ENCODE peak calls at places on chromosomes 3 and 15, in eight cellular contexts. One of them, this sample, is unnamed.

GRCh38 chr3:196740476-196741400 is 1.1 kb downstream of the PAK2 start:
- DNase-seq in H1: no peak
- DNase-seq in bronchial epithelial cell: peak; percentile 56
- DNase-seq in stomach: no peak
- DNase-seq in brain microvascular endothelial cell: peak; percentile 42
- DNase-seq in astrocyte of the spinal cord: peak; percentile 76
- DNase-seq in heart left ventricle: peak; percentile 15
- DNase-seq in sigmoid colon: no peak
- DNase-seq in this sample: no peak

GRCh38 chr15:32683906-32684584 is 33.8 kb upstream of the GREM1 start:
- DNase-seq in H1: no peak
- DNase-seq in bronchial epithelial cell: peak; percentile 96
- DNase-seq in stomach: no peak
- DNase-seq in brain microvascular endothelial cell: peak; percentile 87
- DNase-seq in astrocyte of the spinal cord: peak; percentile 95
- DNase-seq in heart left ventricle: peak; percentile 17
- DNase-seq in sigmoid colon: no peak
- DNase-seq in this sample: no peak

GRCh38 chr3:32146669-32147315 is 40.4 kb downstream of the GPD1L start:
- DNase-seq in H1: no peak
- DNase-seq in bronchial epithelial cell: peak; percentile 27
- DNase-seq in stomach: no peak
- DNase-seq in brain microvascular endothelial cell: no peak
- DNase-seq in astrocyte of the spinal cord: no peak
- DNase-seq in heart left ventricle: no peak
- DNase-seq in sigmoid colon: no peak
- DNase-seq in this sample: no peak

GRCh38 chr3:186933801-186934200 is 3.5 kb downstream of the ST6GAL1 start:
- DNase-seq in H1: no peak
- DNase-seq in bronchial epithelial cell: no peak
- DNase-seq in stomach: no peak
- DNase-seq in brain microvascular endothelial cell: no peak
- DNase-seq in astrocyte of the spinal cord: no peak
- DNase-seq in heart left ventricle: no peak
- DNase-seq in sigmoid colon: no peak
- DNase-seq in this sample: no peak

GRCh38 chr15:63598467-63599400 is 1.5 kb downstream of the FBXL22 start:
- DNase-seq in H1: no peak
- DNase-seq in bronchial epithelial cell: no peak
- DNase-seq in stomach: peak; percentile 70
- DNase-seq in brain microvascular endothelial cell: no peak
- DNase-seq in astrocyte of the spinal cord: no peak
- DNase-seq in heart left ventricle: no peak
- DNase-seq in sigmoid colon: peak; percentile 89
- DNase-seq in this sample: no peak

GRCh38 chr15:70523634-70524033 is 239.7 kb downstream of the UACA start:
- DNase-seq in H1: no peak
- DNase-seq in bronchial epithelial cell: no peak
- DNase-seq in stomach: peak; percentile 14
- DNase-seq in brain microvascular endothelial cell: no peak
- DNase-seq in astrocyte of the spinal cord: no peak
- DNase-seq in heart left ventricle: no peak
- DNase-seq in sigmoid colon: peak; percentile 6
- DNase-seq in this sample: no peak

GRCh38 chr15:48355377-48355776 is 24.1 kb downstream of the DUT start:
- DNase-seq in H1: no peak
- DNase-seq in bronchial epithelial cell: no peak
- DNase-seq in stomach: no peak
- DNase-seq in brain microvascular endothelial cell: peak; percentile 54
- DNase-seq in astrocyte of the spinal cord: peak; percentile 26
- DNase-seq in heart left ventricle: no peak
- DNase-seq in sigmoid colon: no peak
- DNase-seq in this sample: no peak

GRCh38 chr15:78049691-78050440 is 27.6 kb downstream of the TBC1D2B start:
- DNase-seq in H1: no peak
- DNase-seq in bronchial epithelial cell: no peak
- DNase-seq in stomach: no peak
- DNase-seq in brain microvascular endothelial cell: no peak
- DNase-seq in astrocyte of the spinal cord: peak; percentile 66
- DNase-seq in heart left ventricle: peak; percentile 41
- DNase-seq in sigmoid colon: no peak
- DNase-seq in this sample: no peak

GRCh38 chr15:25830844-25831443 is 32.2 kb downstream of the ATP10A start:
- DNase-seq in H1: no peak
- DNase-seq in bronchial epithelial cell: peak; percentile 38
- DNase-seq in stomach: no peak
- DNase-seq in brain microvascular endothelial cell: peak; percentile 76
- DNase-seq in astrocyte of the spinal cord: peak; percentile 91
- DNase-seq in heart left ventricle: no peak
- DNase-seq in sigmoid colon: peak; percentile 89
- DNase-seq in this sample: no peak

GRCh38 chr3:146396792-146397191 is 72.6 kb downstream of the PLSCR2 start:
- DNase-seq in H1: no peak
- DNase-seq in bronchial epithelial cell: no peak
- DNase-seq in stomach: no peak
- DNase-seq in brain microvascular endothelial cell: no peak
- DNase-seq in astrocyte of the spinal cord: no peak
- DNase-seq in heart left ventricle: no peak
- DNase-seq in sigmoid colon: no peak
- DNase-seq in this sample: no peak

GRCh38 chr15:41332788-41333527 is at the start of gene NUSAP1:
- DNase-seq in H1: no peak
- DNase-seq in bronchial epithelial cell: peak; percentile 49
- DNase-seq in stomach: no peak
- DNase-seq in brain microvascular endothelial cell: no peak
- DNase-seq in astrocyte of the spinal cord: no peak
- DNase-seq in heart left ventricle: no peak
- DNase-seq in sigmoid colon: no peak
- DNase-seq in this sample: no peak

GRCh38 chr15:59255647-59256380 is 49.2 kb downstream of the LDHAL6B start:
- DNase-seq in H1: no peak
- DNase-seq in bronchial epithelial cell: peak; percentile 41
- DNase-seq in stomach: no peak
- DNase-seq in brain microvascular endothelial cell: peak; percentile 22
- DNase-seq in astrocyte of the spinal cord: no peak
- DNase-seq in heart left ventricle: no peak
- DNase-seq in sigmoid colon: no peak
- DNase-seq in this sample: no peak

GRCh38 chr3:22980346-22980745 is 222.8 kb upstream of the UBE2E2 start:
- DNase-seq in H1: no peak
- DNase-seq in bronchial epithelial cell: peak; percentile 62
- DNase-seq in stomach: no peak
- DNase-seq in brain microvascular endothelial cell: peak; percentile 73
- DNase-seq in astrocyte of the spinal cord: peak; percentile 26
- DNase-seq in heart left ventricle: no peak
- DNase-seq in sigmoid colon: no peak
- DNase-seq in this sample: no peak

GRCh38 chr3:126135398-126136076 is 44.8 kb downstream of the ALDH1L1 start:
- DNase-seq in H1: peak; percentile 38
- DNase-seq in bronchial epithelial cell: no peak
- DNase-seq in stomach: peak; percentile 24
- DNase-seq in brain microvascular endothelial cell: no peak
- DNase-seq in astrocyte of the spinal cord: no peak
- DNase-seq in heart left ventricle: no peak
- DNase-seq in sigmoid colon: peak; percentile 53
- DNase-seq in this sample: no peak

DNA sequence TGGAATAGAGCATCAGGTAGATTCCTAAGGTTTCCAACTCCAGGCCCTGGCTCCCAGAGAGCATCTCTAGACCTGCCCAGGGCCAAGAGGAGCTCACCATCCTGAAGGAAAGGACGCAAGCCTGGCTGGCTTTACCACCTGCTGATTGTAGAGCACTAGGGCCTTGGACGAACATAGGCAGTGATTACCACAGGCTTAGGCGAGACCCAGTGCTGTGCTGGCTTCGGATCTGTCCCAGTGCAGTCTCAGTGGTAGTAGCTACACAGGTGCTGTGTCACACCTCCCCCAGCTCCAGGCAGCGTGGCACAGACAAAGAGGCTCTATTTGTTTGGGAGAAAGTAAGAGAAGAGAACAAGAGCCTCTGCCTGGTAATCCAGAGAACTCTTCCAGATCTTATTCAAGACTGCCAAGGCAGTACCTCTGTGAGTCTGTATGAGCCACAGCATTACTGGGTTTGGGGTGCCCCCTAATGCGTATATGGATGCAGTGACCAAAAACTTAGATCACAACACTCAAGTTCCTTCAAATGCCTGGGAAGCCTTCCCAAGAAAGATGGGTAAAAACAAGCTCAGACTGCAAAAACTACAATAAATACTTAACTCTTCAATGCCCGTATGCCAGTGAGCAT is 25.4 kb downstream of the ISG20 start:
- DNase-seq in H1: peak; percentile 47
- DNase-seq in bronchial epithelial cell: no peak
- DNase-seq in stomach: peak; percentile 43
- DNase-seq in brain microvascular endothelial cell: no peak
- DNase-seq in astrocyte of the spinal cord: no peak
- DNase-seq in heart left ventricle: no peak
- DNase-seq in sigmoid colon: peak; percentile 55
- DNase-seq in this sample: no peak
- TF ChIP-seq CTCF in H1: no peak
- TF ChIP-seq CTCF in bronchial epithelial cell: peak; percentile 8
- TF ChIP-seq CTCF in stomach: no peak
- TF ChIP-seq CTCF in brain microvascular endothelial cell: peak; percentile 23
- TF ChIP-seq CTCF in astrocyte of the spinal cord: no peak
- TF ChIP-seq CTCF in heart left ventricle: peak; percentile 45
- TF ChIP-seq CTCF in sigmoid colon: no peak
- TF ChIP-seq CTCF in this sample: no peak

DNA sequence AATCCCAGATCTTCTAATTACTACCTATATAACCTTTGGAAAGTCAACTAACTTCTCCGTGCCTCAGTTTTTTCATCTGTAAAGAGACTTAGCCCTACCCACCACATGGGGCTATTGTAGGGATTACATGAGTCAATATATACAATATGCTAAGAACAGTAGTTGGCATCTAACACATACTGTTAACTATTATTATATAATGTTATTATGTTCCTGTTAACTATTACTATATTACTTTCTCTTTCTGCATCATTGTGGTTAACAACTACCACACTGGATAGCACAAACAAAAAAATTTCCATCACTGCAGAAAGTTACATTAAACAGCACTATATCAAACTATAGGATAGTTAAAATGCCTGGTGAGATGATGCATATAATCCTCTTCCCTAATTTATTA is 23.7 kb downstream of the STAG1 start:
- DNase-seq in H1: no peak
- DNase-seq in bronchial epithelial cell: no peak
- DNase-seq in stomach: no peak
- DNase-seq in brain microvascular endothelial cell: no peak
- DNase-seq in astrocyte of the spinal cord: no peak
- DNase-seq in heart left ventricle: no peak
- DNase-seq in sigmoid colon: no peak
- DNase-seq in this sample: no peak
- H3K4me3 ChIP-seq in H1: no peak overlapping the region
- H3K4me3 ChIP-seq in bronchial epithelial cell: no peak overlapping the region
- H3K4me3 ChIP-seq in stomach: no peak overlapping the region
- H3K4me3 ChIP-seq in brain microvascular endothelial cell: no peak overlapping the region
- H3K4me3 ChIP-seq in astrocyte of the spinal cord: no peak overlapping the region
- H3K4me3 ChIP-seq in heart left ventricle: no peak overlapping the region
- H3K4me3 ChIP-seq in sigmoid colon: no peak overlapping the region
- H3K4me3 ChIP-seq in this sample: no peak overlapping the region

DNA sequence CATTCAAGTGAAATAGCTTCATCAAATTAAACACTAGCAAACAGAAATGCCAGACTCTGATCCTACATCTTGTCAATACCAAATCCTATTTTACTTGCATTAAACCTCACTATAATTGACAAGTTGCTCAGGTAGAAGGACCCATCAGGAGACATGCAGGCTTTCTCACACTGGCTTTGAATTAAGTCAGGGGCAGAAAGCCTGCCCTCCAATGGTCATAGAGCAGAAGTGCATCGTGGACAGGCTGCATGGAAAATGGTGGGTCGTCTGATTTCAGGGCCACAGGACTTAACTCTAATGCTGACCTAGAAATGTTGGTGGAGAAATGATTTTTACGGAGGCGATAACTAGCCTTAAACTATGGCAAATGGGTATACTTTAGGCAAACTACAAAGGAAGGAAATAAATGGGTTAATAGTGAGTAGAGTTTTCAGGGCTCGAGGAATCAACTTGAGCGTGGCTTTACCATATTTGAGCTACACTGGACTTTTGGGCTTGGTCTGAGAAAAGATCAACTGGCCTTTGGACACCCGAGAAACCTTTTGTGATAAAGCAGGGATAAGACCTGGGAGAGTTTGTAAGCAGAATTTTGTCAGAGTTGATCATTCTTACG is 283.9 kb downstream of the GRM7 start:
- DNase-seq in H1: peak; percentile 49
- DNase-seq in bronchial epithelial cell: peak; percentile 12
- DNase-seq in stomach: no peak
- DNase-seq in brain microvascular endothelial cell: no peak
- DNase-seq in astrocyte of the spinal cord: no peak
- DNase-seq in heart left ventricle: no peak
- DNase-seq in sigmoid colon: no peak
- DNase-seq in this sample: peak; percentile 31
- TF ChIP-seq CTCF in H1: peak; percentile 76
- TF ChIP-seq CTCF in bronchial epithelial cell: peak; percentile 50
- TF ChIP-seq CTCF in stomach: no peak
- TF ChIP-seq CTCF in brain microvascular endothelial cell: peak; percentile 30
- TF ChIP-seq CTCF in astrocyte of the spinal cord: peak; percentile 63
- TF ChIP-seq CTCF in heart left ventricle: peak; percentile 48
- TF ChIP-seq CTCF in sigmoid colon: no peak
- TF ChIP-seq CTCF in this sample: peak; percentile 77

GRCh38 chr3:197791120-197792018 is at the start of gene LRCH3:
- DNase-seq in H1: peak; percentile 98
- DNase-seq in bronchial epithelial cell: peak; percentile 43
- DNase-seq in stomach: peak; percentile 72
- DNase-seq in brain microvascular endothelial cell: peak; percentile 62
- DNase-seq in astrocyte of the spinal cord: peak; percentile 81
- DNase-seq in heart left ventricle: peak; percentile 81
- DNase-seq in sigmoid colon: peak; percentile 85
- DNase-seq in this sample: no peak

GRCh38 chr3:197787412-197787811 is 3.6 kb upstream of the LRCH3 start:
- DNase-seq in H1: no peak
- DNase-seq in bronchial epithelial cell: peak; percentile 7
- DNase-seq in stomach: peak; percentile 32
- DNase-seq in brain microvascular endothelial cell: no peak
- DNase-seq in astrocyte of the spinal cord: no peak
- DNase-seq in heart left ventricle: no peak
- DNase-seq in sigmoid colon: no peak
- DNase-seq in this sample: peak; percentile 58

GRCh38 chr3:197792019-197792647 is 1.1 kb downstream of the LRCH3 start:
- DNase-seq in H1: no peak
- DNase-seq in bronchial epithelial cell: peak; percentile 20
- DNase-seq in stomach: no peak
- DNase-seq in brain microvascular endothelial cell: no peak
- DNase-seq in astrocyte of the spinal cord: peak; percentile 45
- DNase-seq in heart left ventricle: no peak
- DNase-seq in sigmoid colon: no peak
- DNase-seq in this sample: no peak

GRCh38 chr3:197789309-197789708 is 1.7 kb upstream of the LRCH3 start:
- DNase-seq in H1: no peak
- DNase-seq in bronchial epithelial cell: peak; percentile 19
- DNase-seq in stomach: no peak
- DNase-seq in brain microvascular endothelial cell: no peak
- DNase-seq in astrocyte of the spinal cord: no peak
- DNase-seq in heart left ventricle: no peak
- DNase-seq in sigmoid colon: no peak
- DNase-seq in this sample: no peak

DNA sequence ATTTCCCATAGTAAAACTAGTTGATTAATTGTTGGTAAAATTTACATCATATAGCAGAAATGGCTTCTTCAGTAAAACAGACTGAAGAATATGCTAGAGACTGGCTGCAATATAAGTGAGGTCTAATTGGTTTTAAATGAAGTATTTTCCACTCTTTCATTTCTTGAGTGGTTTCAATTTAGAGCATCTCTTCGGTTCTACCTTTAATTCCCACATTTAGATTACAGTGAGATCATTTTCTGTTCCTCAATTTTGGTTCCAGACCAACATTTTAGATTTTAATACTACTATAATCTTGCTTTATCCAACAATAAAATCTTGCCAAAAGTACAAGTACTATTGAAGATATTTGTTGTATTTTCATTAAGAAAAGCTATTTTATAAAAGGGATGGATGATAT is 1.0 kb upstream of the LRCH3 start:
- DNase-seq in H1: no peak
- DNase-seq in bronchial epithelial cell: no peak
- DNase-seq in stomach: no peak
- DNase-seq in brain microvascular endothelial cell: no peak
- DNase-seq in astrocyte of the spinal cord: no peak
- DNase-seq in heart left ventricle: no peak
- DNase-seq in sigmoid colon: no peak
- DNase-seq in this sample: no peak
- H3K4me3 ChIP-seq in H1: no peak overlapping the region
- H3K4me3 ChIP-seq in bronchial epithelial cell: no peak overlapping the region
- H3K4me3 ChIP-seq in stomach: no peak overlapping the region
- H3K4me3 ChIP-seq in brain microvascular endothelial cell: no peak overlapping the region
- H3K4me3 ChIP-seq in astrocyte of the spinal cord: no peak overlapping the region
- H3K4me3 ChIP-seq in heart left ventricle: no peak overlapping the region
- H3K4me3 ChIP-seq in sigmoid colon: no peak overlapping the region
- H3K4me3 ChIP-seq in this sample: no peak overlapping the region

This sample was measured in LNCaP clone FGC.